ENCODE peak calls at places on chromosomes 11 and 22, in six cellular contexts. W is stimulated activated CD8-positive, alpha-beta memory T cell treated with anti-CD3 and anti-CD28 coated beads, Interleukin-7, amount 100 ng/mL, for 1 hour; P is MM.1S; H is thyroid gland; F is mesenteric fat pad; I is amniotic stem cell. N is an unnamed sample.

GRCh38 chr22:38923463-38924196 is 33.8 kb upstream of the APOBEC3A start:
- DNase-seq in H (peak), P (no peak), I (peak), F (no peak), W (no peak), N (peak)

GRCh38 chr22:45268167-45268957 is 16.4 kb upstream of the UPK3A start:
- DNase-seq in I (no peak), P (no peak), F (no peak), W (no peak), H (peak), N (peak)

GRCh38 chr22:36397081-36397766 is 9.5 kb upstream of the MYH9 start:
- DNase-seq in P (no peak), W (no peak), H (no peak), I (no peak), F (no peak), N (no peak)

GRCh38 chr11:34907934-34908593 is 8.1 kb downstream of the APIP start:
- DNase-seq in P (no peak), W (no peak), H (no peak), I (no peak), F (no peak), N (no peak)

GRCh38 chr11:45096636-45097035 is 49.8 kb upstream of the PRDM11 start:
- DNase-seq in H (no peak), P (no peak), F (no peak), W (no peak), I (no peak), N (no peak)

GRCh38 chr11:110786226-110786902 is 74.1 kb upstream of the ARHGAP20 start:
- DNase-seq in I (no peak), H (no peak), F (no peak), W (no peak), P (no peak), N (no peak)

GRCh38 chr22:17754233-17754925 is 19.9 kb downstream of the BID start:
- DNase-seq in H (no peak), I (no peak), P (no peak), F (no peak), W (no peak), N (no peak)

GRCh38 chr22:34395370-34395769 is 475.1 kb upstream of the LARGE1 start:
- DNase-seq in H (no peak), F (no peak), I (no peak), W (no peak), P (no peak), N (no peak)

GRCh38 chr22:50308597-50308935 is 1.1 kb upstream of the PLXNB2 start:
- DNase-seq in F (no peak), I (no peak), P (no peak), W (no peak), H (peak), N (no peak)

GRCh38 chr11:122804796-122805195 is 33.5 kb upstream of the CRTAM start:
- DNase-seq in W (no peak), I (no peak), P (no peak), H (no peak), F (no peak), N (no peak)

GRCh38 chr22:44698531-44699421 is 3.2 kb upstream of the PRR5 start:
- DNase-seq in H (no peak), W (no peak), F (no peak), I (peak), P (no peak), N (no peak)

GRCh38 chr11:86805873-86806310 is 5.5 kb downstream of the PRSS23 start:
- DNase-seq in I (no peak), P (no peak), H (peak), W (no peak), F (no peak), N (no peak)

GRCh38 chr11:47980907-47981621 is 705 bp downstream of the PTPRJ start:
- DNase-seq in P (peak), H (peak), F (no peak), I (no peak), W (no peak), N (no peak)

GRCh38 chr11:126756416-126756815 is 244.2 kb downstream of the KIRREL3 start:
- DNase-seq in F (no peak), H (no peak), I (no peak), W (no peak), P (no peak), N (no peak)

GRCh38 chr22:43436536-43437267 is 24.9 kb downstream of the MPPED1 start:
- DNase-seq in W (no peak), H (peak), P (no peak), F (peak), I (no peak), N (no peak)

GRCh38 chr11:130449996-130450419 is 1.6 kb downstream of the ADAMTS15 start:
- DNase-seq in I (no peak), F (peak), P (no peak), H (peak), W (no peak), N (no peak)

GRCh38 chr11:60872952-60873524 is 5.7 kb downstream of the ZP1 start:
- DNase-seq in W (no peak), F (peak), I (no peak), P (no peak), H (no peak), N (no peak)

GRCh38 chr11:65653229-65654225 is 9.2 kb downstream of the RELA start:
- DNase-seq in F (no peak), W (no peak), I (no peak), H (peak), P (no peak), N (no peak)

GRCh38 chr22:49827853-49828598 is at the start of gene BRD1:
- DNase-seq in H (peak), P (peak), I (no peak), W (peak), F (no peak), N (peak)

GRCh38 chr11:117345039-117345438 is 17.4 kb downstream of the CEP164 start:
- DNase-seq in F (no peak), H (no peak), W (no peak), P (no peak), I (no peak), N (no peak)

GRCh38 chr22:17888855-17889254 is 114.6 kb upstream of the BID start:
- DNase-seq in H (no peak), P (no peak), I (no peak), F (no peak), W (no peak), N (no peak)

GRCh38 chr22:25806579-25806978 is 64.6 kb downstream of the MYO18B start:
- DNase-seq in I (no peak), F (no peak), H (no peak), P (no peak), W (no peak), N (no peak)

GRCh38 chr22:36362819-36363377 is 24.9 kb downstream of the MYH9 start:
- DNase-seq in P (no peak), W (no peak), H (no peak), I (no peak), F (no peak), N (no peak)

GRCh38 chr22:47623740-47624103 is 861.3 kb downstream of the TBC1D22A start:
- DNase-seq in H (no peak), I (no peak), F (peak), W (no peak), P (no peak), N (no peak)

GRCh38 chr11:73114110-73114834 is 27.8 kb downstream of the FCHSD2 start:
- DNase-seq in F (no peak), W (no peak), P (no peak), H (no peak), I (no peak), N (no peak)

GRCh38 chr22:38180841-38181452 is 683 bp downstream of the PLA2G6 start:
- DNase-seq in I (no peak), H (peak), F (no peak), P (peak), W (no peak), N (no peak)

GRCh38 chr11:7635137-7635536 is 38.2 kb downstream of the CYB5R2 start:
- DNase-seq in P (no peak), H (no peak), F (no peak), W (no peak), I (no peak), N (no peak)

GRCh38 chr11:3036419-3036818 is 20.8 kb downstream of the CARS1 start:
- DNase-seq in I (no peak), F (no peak), P (no peak), W (no peak), H (no peak), N (no peak)

GRCh38 chr11:110011595-110011994 is 81.6 kb upstream of the ZC3H12C start:
- DNase-seq in H (no peak), F (no peak), W (no peak), I (no peak), P (no peak), N (no peak)

GRCh38 chr11:58900479-58901420 is 38.5 kb upstream of the GLYATL1 start:
- DNase-seq in H (peak), F (no peak), W (no peak), P (peak), I (peak), N (no peak)

GRCh38 chr11:26976389-26976788 is 17.5 kb upstream of the FIBIN start:
- DNase-seq in P (no peak), F (no peak), H (no peak), W (no peak), I (peak), N (no peak)